ENCODE peak calls at places on chromosomes 6 and 20, in seven cellular contexts. One of them, this sample, is unnamed.

GRCh38 chr20:56949318-56949717 is 317.1 kb downstream of the BMP7 start:
- DNase-seq in left lung: no peak
- DNase-seq in thoracic aorta: no peak
- DNase-seq in fibroblast of mammary gland: no peak
- DNase-seq in fibroblast of pulmonary artery: no peak
- DNase-seq in adrenal gland: no peak
- DNase-seq in upper lobe of right lung: no peak
- DNase-seq in this sample: no peak

GRCh38 chr6:52306972-52307849 is 22.7 kb upstream of the MCM3 start:
- DNase-seq in left lung: peak
- DNase-seq in upper lobe of right lung: peak
- DNase-seq in thoracic aorta: no peak
- DNase-seq in fibroblast of mammary gland: no peak
- DNase-seq in adrenal gland: no peak
- DNase-seq in fibroblast of pulmonary artery: no peak
- DNase-seq in this sample: no peak

GRCh38 chr20:44006578-44006977 is 91.9 kb downstream of the TOX2 start:
- DNase-seq in upper lobe of right lung: no peak
- DNase-seq in left lung: no peak
- DNase-seq in fibroblast of pulmonary artery: no peak
- DNase-seq in fibroblast of mammary gland: no peak
- DNase-seq in adrenal gland: no peak
- DNase-seq in thoracic aorta: no peak
- DNase-seq in this sample: no peak

GRCh38 chr6:9621276-9621675 is 793.6 kb downstream of the TFAP2A start:
- DNase-seq in upper lobe of right lung: no peak
- DNase-seq in thoracic aorta: no peak
- DNase-seq in adrenal gland: no peak
- DNase-seq in fibroblast of mammary gland: peak
- DNase-seq in left lung: no peak
- DNase-seq in fibroblast of pulmonary artery: no peak
- DNase-seq in this sample: peak

GRCh38 chr20:51076841-51077543 is 54.1 kb upstream of the KCNG1 start:
- DNase-seq in fibroblast of pulmonary artery: no peak
- DNase-seq in thoracic aorta: no peak
- DNase-seq in fibroblast of mammary gland: no peak
- DNase-seq in left lung: no peak
- DNase-seq in upper lobe of right lung: no peak
- DNase-seq in adrenal gland: no peak
- DNase-seq in this sample: no peak

GRCh38 chr6:159853735-159854134 is 37.1 kb upstream of the MAS1 start:
- DNase-seq in left lung: no peak
- DNase-seq in fibroblast of mammary gland: no peak
- DNase-seq in thoracic aorta: no peak
- DNase-seq in upper lobe of right lung: no peak
- DNase-seq in fibroblast of pulmonary artery: no peak
- DNase-seq in adrenal gland: no peak
- DNase-seq in this sample: peak

GRCh38 chr6:72824833-72825232 is 203.0 kb downstream of the KCNQ5 start:
- DNase-seq in fibroblast of pulmonary artery: no peak
- DNase-seq in fibroblast of mammary gland: peak
- DNase-seq in thoracic aorta: no peak
- DNase-seq in upper lobe of right lung: no peak
- DNase-seq in adrenal gland: no peak
- DNase-seq in left lung: no peak
- DNase-seq in this sample: no peak

GRCh38 chr20:31740208-31740607 is 1.1 kb downstream of the TPX2 start:
- DNase-seq in upper lobe of right lung: no peak
- DNase-seq in fibroblast of pulmonary artery: peak
- DNase-seq in adrenal gland: no peak
- DNase-seq in thoracic aorta: no peak
- DNase-seq in fibroblast of mammary gland: peak
- DNase-seq in left lung: no peak
- DNase-seq in this sample: peak

GRCh38 chr20:18633411-18633810 is 45.6 kb downstream of the DTD1 start:
- DNase-seq in adrenal gland: no peak
- DNase-seq in fibroblast of pulmonary artery: no peak
- DNase-seq in fibroblast of mammary gland: no peak
- DNase-seq in left lung: no peak
- DNase-seq in thoracic aorta: no peak
- DNase-seq in upper lobe of right lung: no peak
- DNase-seq in this sample: no peak

GRCh38 chr6:118283759-118284158 is 264.3 kb upstream of the PLN start:
- DNase-seq in thoracic aorta: no peak
- DNase-seq in adrenal gland: peak
- DNase-seq in left lung: no peak
- DNase-seq in fibroblast of pulmonary artery: peak
- DNase-seq in fibroblast of mammary gland: peak
- DNase-seq in upper lobe of right lung: no peak
- DNase-seq in this sample: peak

GRCh38 chr20:35616465-35617396 is 1.1 kb downstream of the SPAG4 start:
- DNase-seq in fibroblast of pulmonary artery: peak
- DNase-seq in left lung: peak
- DNase-seq in thoracic aorta: peak
- DNase-seq in upper lobe of right lung: peak
- DNase-seq in adrenal gland: peak
- DNase-seq in fibroblast of mammary gland: peak
- DNase-seq in this sample: peak

GRCh38 chr20:35615667-35616464 is at the start of gene SPAG4:
- DNase-seq in fibroblast of mammary gland: peak
- DNase-seq in upper lobe of right lung: peak
- DNase-seq in fibroblast of pulmonary artery: peak
- DNase-seq in thoracic aorta: no peak
- DNase-seq in left lung: peak
- DNase-seq in adrenal gland: peak
- DNase-seq in this sample: peak

GRCh38 chr20:35618032-35618371 is 2.4 kb downstream of the SPAG4 start:
- DNase-seq in adrenal gland: no peak
- DNase-seq in fibroblast of pulmonary artery: no peak
- DNase-seq in fibroblast of mammary gland: no peak
- DNase-seq in left lung: no peak
- DNase-seq in thoracic aorta: no peak
- DNase-seq in upper lobe of right lung: no peak
- DNase-seq in this sample: no peak

GRCh38 chr20:35618372-35619131 is 2.9 kb downstream of the SPAG4 start:
- DNase-seq in fibroblast of pulmonary artery: peak
- DNase-seq in fibroblast of mammary gland: peak
- DNase-seq in upper lobe of right lung: no peak
- DNase-seq in thoracic aorta: no peak
- DNase-seq in adrenal gland: peak
- DNase-seq in left lung: peak
- DNase-seq in this sample: peak

DNA sequence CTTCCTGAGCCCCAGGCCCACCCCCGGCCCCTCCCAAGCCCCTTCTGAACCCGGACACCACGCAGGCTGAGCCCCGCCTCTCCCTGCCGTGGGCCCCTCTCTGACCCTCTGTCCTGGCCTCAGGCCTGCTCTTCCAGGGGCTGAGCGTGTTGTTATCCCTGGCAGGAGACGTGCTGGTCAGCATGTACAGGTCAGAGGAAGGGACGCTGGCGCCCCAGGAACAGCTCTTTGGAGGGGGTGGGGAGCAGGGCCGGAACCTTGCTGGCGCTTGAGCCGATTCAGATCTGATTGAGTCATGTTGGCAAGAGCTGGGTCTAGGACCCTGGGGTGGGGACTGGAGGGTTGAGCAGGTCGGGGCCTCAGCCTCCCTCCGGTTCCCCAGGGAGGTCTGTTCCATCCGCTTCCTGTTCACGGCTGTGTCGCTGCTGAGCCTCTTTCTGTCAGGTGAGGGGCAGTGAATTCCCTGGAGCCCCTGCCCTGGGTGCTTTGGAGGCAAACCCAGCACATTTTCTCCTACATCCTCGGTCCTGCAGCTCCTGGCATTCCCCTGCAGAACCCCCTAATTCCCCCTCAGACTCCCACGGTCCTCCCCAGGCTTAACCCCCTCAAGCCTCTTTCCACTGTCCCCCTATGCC is 1.9 kb downstream of the SPAG4 start:
- DNase-seq in thoracic aorta: no peak
- DNase-seq in upper lobe of right lung: peak
- DNase-seq in fibroblast of mammary gland: peak
- DNase-seq in left lung: peak
- DNase-seq in fibroblast of pulmonary artery: peak
- DNase-seq in adrenal gland: peak
- DNase-seq in this sample: peak
- TF ChIP-seq CTCF in thoracic aorta: peak
- TF ChIP-seq CTCF in upper lobe of right lung: peak
- TF ChIP-seq CTCF in fibroblast of mammary gland: peak
- TF ChIP-seq CTCF in left lung: no peak
- TF ChIP-seq CTCF in fibroblast of pulmonary artery: peak
- TF ChIP-seq CTCF in adrenal gland: peak
- TF ChIP-seq CTCF in this sample: peak

GRCh38 chr6:16712250-16712930 is 48.9 kb downstream of the ATXN1 start:
- DNase-seq in upper lobe of right lung: no peak
- DNase-seq in thoracic aorta: no peak
- DNase-seq in fibroblast of mammary gland: peak
- DNase-seq in adrenal gland: no peak
- DNase-seq in left lung: no peak
- DNase-seq in fibroblast of pulmonary artery: peak
- DNase-seq in this sample: peak

GRCh38 chr6:16712931-16713484 is 48.3 kb downstream of the ATXN1 start:
- DNase-seq in fibroblast of pulmonary artery: peak
- DNase-seq in upper lobe of right lung: peak
- DNase-seq in thoracic aorta: no peak
- DNase-seq in left lung: no peak
- DNase-seq in fibroblast of mammary gland: peak
- DNase-seq in adrenal gland: peak
- DNase-seq in this sample: peak

GRCh38 chr6:16711551-16712249 is 49.6 kb downstream of the ATXN1 start:
- DNase-seq in adrenal gland: no peak
- DNase-seq in fibroblast of pulmonary artery: no peak
- DNase-seq in upper lobe of right lung: no peak
- DNase-seq in thoracic aorta: no peak
- DNase-seq in left lung: no peak
- DNase-seq in fibroblast of mammary gland: peak
- DNase-seq in this sample: no peak

GRCh38 chr6:16716450-16716858 is 44.8 kb downstream of the ATXN1 start:
- DNase-seq in thoracic aorta: no peak
- DNase-seq in fibroblast of pulmonary artery: no peak
- DNase-seq in adrenal gland: no peak
- DNase-seq in upper lobe of right lung: no peak
- DNase-seq in fibroblast of mammary gland: no peak
- DNase-seq in left lung: no peak
- DNase-seq in this sample: no peak

DNA sequence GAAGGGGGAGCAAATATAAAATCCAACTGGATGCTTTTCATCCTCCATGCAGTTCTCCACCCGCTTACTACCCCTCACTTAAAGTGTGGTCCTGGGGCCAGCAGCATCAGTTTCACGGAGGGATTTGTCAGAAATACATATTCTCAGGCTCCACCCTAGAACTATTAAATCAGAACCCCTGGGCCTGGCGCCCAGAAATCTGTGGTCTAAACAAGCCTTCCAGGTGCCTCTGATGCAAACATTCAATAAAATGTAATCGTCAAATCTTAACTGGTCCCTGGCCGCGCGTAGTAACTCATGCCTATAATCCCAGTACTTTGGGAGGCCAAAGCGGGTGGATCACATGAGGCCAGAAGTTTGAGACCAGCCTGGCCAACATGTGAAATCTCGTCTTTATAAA is 47.7 kb downstream of the ATXN1 start:
- DNase-seq in upper lobe of right lung: no peak
- DNase-seq in fibroblast of pulmonary artery: no peak
- DNase-seq in left lung: no peak
- DNase-seq in fibroblast of mammary gland: peak
- DNase-seq in thoracic aorta: no peak
- DNase-seq in adrenal gland: no peak
- DNase-seq in this sample: no peak
- H3K4me3 ChIP-seq in upper lobe of right lung: no peak
- H3K4me3 ChIP-seq in fibroblast of pulmonary artery: peak
- H3K4me3 ChIP-seq in left lung: peak
- H3K4me3 ChIP-seq in fibroblast of mammary gland: no peak
- H3K4me3 ChIP-seq in thoracic aorta: no peak
- H3K4me3 ChIP-seq in adrenal gland: no peak
- H3K4me3 ChIP-seq in this sample: no peak

GRCh38 chr6:36131517-36132220 is 1.4 kb downstream of the MAPK13 start:
- DNase-seq in thoracic aorta: no peak
- DNase-seq in left lung: peak
- DNase-seq in fibroblast of mammary gland: peak
- DNase-seq in adrenal gland: peak
- DNase-seq in fibroblast of pulmonary artery: peak
- DNase-seq in upper lobe of right lung: peak
- DNase-seq in this sample: peak
- TF ChIP-seq CTCF in thoracic aorta: no peak
- TF ChIP-seq CTCF in left lung: no peak
- TF ChIP-seq CTCF in fibroblast of mammary gland: no peak
- TF ChIP-seq CTCF in adrenal gland: no peak
- TF ChIP-seq CTCF in fibroblast of pulmonary artery: no peak
- TF ChIP-seq CTCF in upper lobe of right lung: no peak
- TF ChIP-seq CTCF in this sample: no peak

DNA sequence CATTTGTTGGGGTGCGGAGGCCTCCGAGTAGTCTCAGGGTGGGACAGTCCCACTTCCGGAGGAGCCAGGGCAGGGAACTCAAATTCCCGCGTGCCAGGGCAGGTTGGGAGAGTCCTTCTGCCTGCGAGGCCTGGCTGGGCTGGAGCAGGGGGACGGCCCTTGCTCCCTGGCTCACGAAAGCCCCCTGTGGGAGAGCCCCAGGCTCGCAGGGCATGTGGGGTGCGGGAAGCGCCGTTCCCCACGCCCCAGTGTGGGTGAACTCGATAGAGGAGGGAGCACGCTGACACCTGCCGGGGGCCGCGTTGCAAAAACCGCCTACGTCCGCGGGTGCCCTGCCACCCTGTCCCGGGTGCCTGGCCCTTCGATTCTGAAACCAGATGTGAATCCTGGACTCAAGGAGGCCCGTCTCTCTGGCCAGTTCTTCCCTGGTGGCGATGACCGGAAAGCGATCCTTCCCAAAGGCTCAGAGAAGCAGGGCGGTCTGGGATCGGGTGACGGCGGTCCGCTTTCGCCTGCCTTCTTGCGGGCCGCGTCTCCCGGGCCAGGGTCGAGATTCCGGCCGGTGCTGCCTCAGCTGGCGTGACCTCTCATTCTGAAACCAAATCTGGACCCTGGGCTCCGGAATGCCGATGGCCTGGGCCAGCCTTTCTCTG is 1846.5 kb upstream of the DEFB115 start:
- DNase-seq in left lung: no peak
- DNase-seq in fibroblast of mammary gland: no peak
- DNase-seq in thoracic aorta: no peak
- DNase-seq in adrenal gland: no peak
- DNase-seq in upper lobe of right lung: no peak
- DNase-seq in fibroblast of pulmonary artery: no peak
- DNase-seq in this sample: no peak
- H3K4me3 ChIP-seq in left lung: no peak
- H3K4me3 ChIP-seq in fibroblast of mammary gland: no peak
- H3K4me3 ChIP-seq in thoracic aorta: peak
- H3K4me3 ChIP-seq in adrenal gland: no peak
- H3K4me3 ChIP-seq in upper lobe of right lung: no peak
- H3K4me3 ChIP-seq in fibroblast of pulmonary artery: no peak
- H3K4me3 ChIP-seq in this sample: no peak

GRCh38 chr20:22339091-22339881 is 245.1 kb downstream of the FOXA2 start:
- DNase-seq in fibroblast of pulmonary artery: peak
- DNase-seq in fibroblast of mammary gland: peak
- DNase-seq in upper lobe of right lung: no peak
- DNase-seq in left lung: no peak
- DNase-seq in adrenal gland: peak
- DNase-seq in thoracic aorta: no peak
- DNase-seq in this sample: peak
- TF ChIP-seq CTCF in fibroblast of pulmonary artery: peak
- TF ChIP-seq CTCF in fibroblast of mammary gland: peak
- TF ChIP-seq CTCF in upper lobe of right lung: peak
- TF ChIP-seq CTCF in left lung: peak
- TF ChIP-seq CTCF in adrenal gland: peak
- TF ChIP-seq CTCF in thoracic aorta: peak
- TF ChIP-seq CTCF in this sample: peak

This sample was measured in fibroblast of the aortic adventitia.